ENCODE peak calls at places on chromosomes 3 and 15, in seven cellular contexts. C, A, F, M, K, T and U are unnamed samples.

GRCh38 chr3:136957751-136958288 is at the start of gene IL20RB:
- DNase-seq in T (no peak), F (no peak), K (no peak), C (no peak), A (no peak), M (no peak), U (no peak)

GRCh38 chr15:60660290-60661051 is 181.5 kb upstream of the ICE2 start:
- DNase-seq in F (no peak), K (no peak), M (peak; percentile 55), A (peak; percentile 42), T (peak; percentile 21), C (no peak), U (no peak)

GRCh38 chr15:94236638-94237037 is 5.3 kb downstream of the MCTP2 start:
- DNase-seq in K (no peak), A (no peak), C (no peak), M (no peak), F (no peak), T (no peak), U (no peak)

GRCh38 chr15:90465930-90466567 is 63.7 kb upstream of the CRTC3 start:
- DNase-seq in M (no peak), K (no peak), C (no peak), T (no peak), F (no peak), A (no peak), U (no peak)

GRCh38 chr15:30924353-30924752 is 20.6 kb downstream of the FAN1 start:
- DNase-seq in T (no peak), K (no peak), C (no peak), M (no peak), F (no peak), A (no peak), U (no peak)

GRCh38 chr3:101643861-101644613 is 32.9 kb downstream of the ZBTB11 start:
- DNase-seq in T (no peak), A (no peak), M (no peak), C (peak; percentile 49), K (peak; percentile 35), F (no peak), U (no peak)

GRCh38 chr3:30315452-30315851 is 290.9 kb upstream of the TGFBR2 start:
- DNase-seq in T (no peak), K (no peak), A (no peak), C (no peak), M (no peak), F (no peak), U (no peak)

GRCh38 chr3:105906345-105906744 is 37.5 kb upstream of the CBLB start:
- DNase-seq in T (no peak), M (no peak), A (no peak), K (no peak), C (no peak), F (no peak), U (no peak)

GRCh38 chr3:48655063-48655462 is 7.6 kb downstream of the CELSR3 start:
- DNase-seq in T (no peak), A (no peak), K (no peak), M (no peak), F (no peak), C (no peak), U (no peak)

GRCh38 chr3:105448338-105448982 is 81.8 kb downstream of the ALCAM start:
- DNase-seq in A (no peak), T (peak; percentile 7), F (peak; percentile 53), M (no peak), K (no peak), C (no peak), U (no peak)

GRCh38 chr3:139574026-139574947 is 34.7 kb upstream of the RBP1 start:
- DNase-seq in K (no peak), T (peak; percentile 16), C (no peak), A (peak; percentile 70), M (no peak), F (peak; percentile 92), U (no peak)